ENCODE peak calls at places on chromosome 15, in five cellular contexts. M, L, Y, O and R are unnamed samples.

GRCh38 chr15:88509964-88510363 is 36.5 kb downstream of the DET1 start:
- DNase-seq in Y (no peak), L (no peak), O (no peak), M (no peak), R (no peak)

GRCh38 chr15:58441376-58442070 is 9.7 kb downstream of the LIPC start:
- DNase-seq in O (no peak), L (peak; percentile 50), M (no peak), Y (no peak), R (no peak)

GRCh38 chr15:62125763-62126162 is 39.3 kb downstream of the C2CD4B start:
- DNase-seq in O (no peak), M (no peak), Y (no peak), L (peak; percentile 51), R (no peak)

GRCh38 chr15:75672111-75672602 is 24.4 kb downstream of the SNX33 start:
- DNase-seq in Y (no peak), L (no peak), M (no peak), O (no peak), R (no peak)

GRCh38 chr15:74950078-74951000 is 6.2 kb downstream of the RPP25 start:
- DNase-seq in Y (no peak), L (peak; percentile 77), O (peak; percentile 78), M (no peak), R (peak; percentile 89)

GRCh38 chr15:39504812-39505211 is 76.1 kb upstream of the THBS1 start:
- DNase-seq in O (no peak), Y (no peak), M (no peak), L (peak; percentile 81), R (no peak)

GRCh38 chr15:30062881-30063280 is 19.9 kb upstream of the GOLGA8J start:
- DNase-seq in Y (no peak), L (no peak), M (no peak), O (no peak), R (no peak)

GRCh38 chr15:80966431-80967197 is 23.0 kb downstream of the MESD start:
- DNase-seq in O (no peak), L (no peak), Y (no peak), M (no peak), R (no peak)

GRCh38 chr15:68313501-68314390 is 36.2 kb downstream of the FEM1B start:
- DNase-seq in M (no peak), L (no peak), Y (no peak), O (no peak), R (no peak)

GRCh38 chr15:66883322-66883911 is 181.4 kb downstream of the SMAD6 start:
- DNase-seq in O (no peak), M (peak; percentile 73), L (peak; percentile 99), Y (peak; percentile 30), R (peak; percentile 99)

GRCh38 chr15:35522061-35522460 is 23.9 kb downstream of the DPH6 start:
- DNase-seq in M (no peak), L (peak; percentile 14), Y (no peak), O (no peak), R (no peak)

GRCh38 chr15:88395241-88395640 is 71.9 kb downstream of the MRPL46 start:
- DNase-seq in M (no peak), O (no peak), Y (no peak), L (no peak), R (no peak)

DNA sequence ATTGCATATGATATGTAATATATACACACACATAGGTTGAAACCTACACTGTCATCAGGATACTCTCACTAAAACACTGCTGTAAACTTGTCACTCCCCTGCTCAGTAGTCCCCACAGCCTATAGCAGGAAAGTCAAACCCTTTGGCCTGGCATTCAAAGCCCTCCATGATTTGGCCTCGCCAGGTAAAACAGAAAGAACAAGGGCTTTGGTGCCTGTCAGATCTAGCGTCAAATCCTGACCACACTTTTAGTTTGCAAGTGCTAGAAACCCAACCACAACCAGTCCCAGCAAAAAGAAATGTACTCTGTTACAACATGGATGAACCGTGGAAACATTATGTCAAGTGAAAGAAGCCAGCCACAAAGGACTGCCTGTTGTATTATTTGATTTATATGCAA is 11.4 kb downstream of the CRABP1 start:
- DNase-seq in O (no peak), L (no peak), M (no peak), Y (no peak), R (no peak)
- TF ChIP-seq CTCF in O (no peak), L (no peak), M (no peak), Y (no peak), R (no peak)

GRCh38 chr15:91881551-91882297 is 28.2 kb downstream of the SLCO3A1 start:
- DNase-seq in Y (no peak), L (no peak), O (no peak), M (no peak), R (no peak)
- TF ChIP-seq CTCF in Y (no peak), L (no peak), O (no peak), M (no peak), R (no peak)

GRCh38 chr15:101099183-101099582 is 152.7 kb downstream of the CHSY1 start:
- DNase-seq in L (no peak), M (no peak), O (no peak), Y (no peak), R (no peak)
- TF ChIP-seq CTCF in L (peak; percentile 12), M (no peak), O (no peak), Y (no peak), R (no peak)

GRCh38 chr15:33188159-33188558 is 6.4 kb downstream of the FMN1 start:
- DNase-seq in L (no peak), Y (no peak), M (no peak), O (no peak), R (no peak)
- TF ChIP-seq CTCF in L (no peak), Y (no peak), M (no peak), O (no peak), R (no peak)

GRCh38 chr15:90598053-90598577 is 68.4 kb downstream of the CRTC3 start:
- DNase-seq in L (no peak), M (peak; percentile 70), O (peak; percentile 80), Y (peak; percentile 4), R (no peak)
- TF ChIP-seq CTCF in L (no peak), M (peak; percentile 29), O (peak; percentile 64), Y (no peak), R (no peak)

DNA sequence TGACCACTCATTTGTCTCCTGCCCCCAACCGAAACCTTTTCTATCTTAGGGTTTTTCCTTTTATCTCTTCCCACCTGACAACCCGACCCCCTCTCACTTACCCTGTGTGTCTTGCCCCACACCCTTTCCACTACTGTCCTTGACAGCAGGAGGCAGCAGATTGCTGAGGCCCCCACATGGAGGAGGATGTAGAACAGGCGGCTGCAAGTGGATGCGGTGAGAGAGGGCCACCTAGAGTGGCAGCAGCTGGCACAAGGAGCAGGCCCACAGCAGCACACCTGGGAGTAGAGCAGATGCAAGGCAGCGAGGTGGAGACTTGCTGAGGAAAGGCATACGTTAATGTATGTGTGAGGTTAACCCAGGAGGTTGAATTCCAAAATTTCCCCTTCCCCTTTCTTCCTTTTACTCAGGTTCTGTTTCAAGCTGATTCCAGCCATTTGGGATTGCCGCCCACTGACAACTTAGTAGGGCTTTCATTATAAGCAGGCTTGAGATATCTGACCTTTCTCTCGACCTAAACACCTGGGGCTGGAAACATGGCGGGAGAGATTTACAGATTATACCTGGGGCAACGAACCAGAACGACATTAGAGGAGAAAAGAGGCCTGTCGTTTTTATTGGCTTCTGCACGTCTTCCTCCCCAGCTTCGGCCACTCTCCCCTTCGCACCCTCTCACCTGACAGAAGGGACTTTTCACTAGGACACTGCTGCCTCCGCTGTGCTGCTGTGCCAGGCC is 643 bp downstream of the SERINC4 start:
- DNase-seq in M (no peak), Y (no peak), L (no peak), O (no peak), R (no peak)
- TF ChIP-seq CTCF in M (no peak), Y (no peak), L (no peak), O (peak; percentile 20), R (no peak)

GRCh38 chr15:69946870-69947269 is 150.8 kb downstream of the TLE3 start:
- DNase-seq in L (no peak), Y (no peak), O (no peak), M (no peak), R (no peak)
- TF ChIP-seq CTCF in L (peak; percentile 19), Y (no peak), O (no peak), M (no peak), R (no peak)

GRCh38 chr15:90212221-90213079 is 11.3 kb downstream of the SEMA4B start:
- DNase-seq in Y (no peak), M (no peak), O (no peak), L (no peak), R (no peak)

GRCh38 chr15:90213818-90214204 is 12.7 kb downstream of the SEMA4B start:
- DNase-seq in Y (no peak), L (no peak), M (no peak), O (no peak), R (no peak)

GRCh38 chr15:90213123-90213817 is 12.1 kb downstream of the SEMA4B start:
- DNase-seq in O (no peak), L (no peak), Y (no peak), M (no peak), R (no peak)

GRCh38 chr15:90211440-90212168 is 10.5 kb downstream of the SEMA4B start:
- DNase-seq in L (peak; percentile 47), M (no peak), O (no peak), Y (no peak), R (no peak)

DNA sequence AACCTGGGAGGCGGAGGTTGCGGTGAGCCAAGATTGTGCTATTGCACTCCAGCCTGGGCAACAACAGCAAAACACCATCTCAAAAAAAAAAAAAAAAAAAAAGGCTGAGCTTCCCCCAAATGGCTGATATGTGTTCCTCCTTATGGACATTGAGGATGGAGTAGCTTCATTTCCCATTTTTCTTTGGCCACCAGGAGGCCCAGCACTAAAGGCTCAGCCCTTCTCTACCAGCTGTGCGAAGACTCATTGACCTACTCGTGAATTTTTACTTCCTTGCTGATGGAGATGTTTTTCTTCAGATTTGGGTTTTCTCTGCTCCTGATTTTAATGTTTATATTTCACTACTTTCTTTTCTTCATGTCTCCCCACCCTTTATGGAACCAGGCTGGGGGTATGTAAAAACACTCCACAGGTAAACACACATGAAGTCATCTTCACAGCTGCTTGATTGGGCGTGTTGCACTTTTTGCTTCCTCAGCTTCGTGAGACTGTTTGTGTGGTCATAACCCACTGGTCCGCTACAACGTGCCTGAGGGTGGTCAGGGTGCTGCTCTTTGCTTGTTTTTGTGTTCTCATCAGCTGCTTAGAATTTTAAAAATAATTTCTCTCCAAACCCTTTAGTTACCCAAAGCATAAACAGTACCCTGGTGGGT is 13.5 kb downstream of the SEMA4B start:
- DNase-seq in M (no peak), Y (no peak), O (no peak), L (no peak), R (no peak)
- TF ChIP-seq CTCF in M (peak; percentile 22), Y (peak; percentile 30), O (no peak), L (peak; percentile 62), R (no peak)

DNA sequence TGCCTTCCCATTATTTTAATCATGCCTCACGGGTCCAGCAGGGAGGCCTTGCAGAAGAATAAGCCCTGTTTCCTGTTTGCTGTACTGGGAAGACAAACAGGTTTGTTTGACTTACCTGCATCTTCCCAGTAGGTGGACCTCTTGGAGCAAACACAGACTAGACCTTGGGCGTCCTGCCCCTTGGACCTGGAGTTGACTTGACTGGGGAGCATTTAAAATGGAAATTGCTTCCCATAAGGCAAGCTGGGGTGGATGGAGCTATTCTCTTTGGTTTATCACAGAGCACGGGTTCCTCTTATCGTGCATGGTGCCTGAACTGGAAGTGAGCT is 151.4 kb downstream of the RPLP1 start:
- DNase-seq in Y (no peak), L (no peak), O (no peak), M (no peak), R (no peak)
- TF ChIP-seq CTCF in Y (peak; percentile 13), L (no peak), O (no peak), M (no peak), R (no peak)